ENCODE peak calls at places on chromosomes 13 and 19, in ten cellular contexts. One of them, this sample, is unnamed.

GRCh38 chr13:72637561-72637960 is 89.9 kb downstream of the MZT1 start:
- DNase-seq in T-helper 1 cell: no peak
- DNase-seq in T follicular helper cell: no peak
- DNase-seq in NCI-H1105 treated with DMSO at 0.1 percent for 48 hours: no peak
- DNase-seq in breast epithelium: no peak
- DNase-seq in stimulated activated CD8-positive, alpha-beta memory T cell treated with anti-CD3 and anti-CD28 coated beads, Interleukin-4, amount 100 ng/mL, for 1 hour: no peak
- DNase-seq in GM03348: no peak
- DNase-seq in ecto neural progenitor cell: no peak
- DNase-seq in GDM1: no peak
- DNase-seq in HT-29: no peak
- DNase-seq in this sample: no peak

GRCh38 chr13:66689628-66690027 is 540.5 kb downstream of the PCDH9 start:
- DNase-seq in T-helper 1 cell: no peak
- DNase-seq in T follicular helper cell: no peak
- DNase-seq in NCI-H1105 treated with DMSO at 0.1 percent for 48 hours: peak; percentile 25
- DNase-seq in breast epithelium: no peak
- DNase-seq in stimulated activated CD8-positive, alpha-beta memory T cell treated with anti-CD3 and anti-CD28 coated beads, Interleukin-4, amount 100 ng/mL, for 1 hour: no peak
- DNase-seq in GM03348: no peak
- DNase-seq in ecto neural progenitor cell: no peak
- DNase-seq in GDM1: no peak
- DNase-seq in HT-29: peak; percentile 9
- DNase-seq in this sample: no peak

GRCh38 chr13:27280009-27280646 is 9.5 kb downstream of the RASL11A start:
- DNase-seq in T-helper 1 cell: no peak
- DNase-seq in T follicular helper cell: no peak
- DNase-seq in NCI-H1105 treated with DMSO at 0.1 percent for 48 hours: no peak
- DNase-seq in breast epithelium: no peak
- DNase-seq in stimulated activated CD8-positive, alpha-beta memory T cell treated with anti-CD3 and anti-CD28 coated beads, Interleukin-4, amount 100 ng/mL, for 1 hour: no peak
- DNase-seq in GM03348: no peak
- DNase-seq in ecto neural progenitor cell: no peak
- DNase-seq in GDM1: no peak
- DNase-seq in HT-29: no peak
- DNase-seq in this sample: peak; percentile 34

GRCh38 chr13:79386125-79386822 is 19.8 kb downstream of the RBM26 start:
- DNase-seq in T-helper 1 cell: no peak
- DNase-seq in T follicular helper cell: no peak
- DNase-seq in NCI-H1105 treated with DMSO at 0.1 percent for 48 hours: no peak
- DNase-seq in breast epithelium: no peak
- DNase-seq in stimulated activated CD8-positive, alpha-beta memory T cell treated with anti-CD3 and anti-CD28 coated beads, Interleukin-4, amount 100 ng/mL, for 1 hour: no peak
- DNase-seq in GM03348: no peak
- DNase-seq in ecto neural progenitor cell: no peak
- DNase-seq in GDM1: no peak
- DNase-seq in HT-29: no peak
- DNase-seq in this sample: no peak

GRCh38 chr13:99028890-99029289 is 51.0 kb upstream of the DOCK9 start:
- DNase-seq in T-helper 1 cell: no peak
- DNase-seq in T follicular helper cell: no peak
- DNase-seq in NCI-H1105 treated with DMSO at 0.1 percent for 48 hours: no peak
- DNase-seq in breast epithelium: no peak
- DNase-seq in stimulated activated CD8-positive, alpha-beta memory T cell treated with anti-CD3 and anti-CD28 coated beads, Interleukin-4, amount 100 ng/mL, for 1 hour: no peak
- DNase-seq in GM03348: no peak
- DNase-seq in ecto neural progenitor cell: no peak
- DNase-seq in GDM1: no peak
- DNase-seq in HT-29: peak; percentile 50
- DNase-seq in this sample: no peak

GRCh38 chr19:10835089-10835753 is 791 bp downstream of the TMED1 start:
- DNase-seq in T-helper 1 cell: no peak
- DNase-seq in T follicular helper cell: peak; percentile 6
- DNase-seq in NCI-H1105 treated with DMSO at 0.1 percent for 48 hours: no peak
- DNase-seq in breast epithelium: peak; percentile 27
- DNase-seq in stimulated activated CD8-positive, alpha-beta memory T cell treated with anti-CD3 and anti-CD28 coated beads, Interleukin-4, amount 100 ng/mL, for 1 hour: no peak
- DNase-seq in GM03348: no peak
- DNase-seq in ecto neural progenitor cell: no peak
- DNase-seq in GDM1: no peak
- DNase-seq in HT-29: no peak
- DNase-seq in this sample: no peak

GRCh38 chr19:55209430-55210119 is at the start of gene PTPRH:
- DNase-seq in T-helper 1 cell: no peak
- DNase-seq in T follicular helper cell: no peak
- DNase-seq in NCI-H1105 treated with DMSO at 0.1 percent for 48 hours: no peak
- DNase-seq in breast epithelium: no peak
- DNase-seq in stimulated activated CD8-positive, alpha-beta memory T cell treated with anti-CD3 and anti-CD28 coated beads, Interleukin-4, amount 100 ng/mL, for 1 hour: no peak
- DNase-seq in GM03348: no peak
- DNase-seq in ecto neural progenitor cell: no peak
- DNase-seq in GDM1: no peak
- DNase-seq in HT-29: peak; percentile 95
- DNase-seq in this sample: peak; percentile 80

GRCh38 chr13:74966814-74967213 is 515.2 kb downstream of the TBC1D4 start:
- DNase-seq in T-helper 1 cell: no peak
- DNase-seq in T follicular helper cell: no peak
- DNase-seq in NCI-H1105 treated with DMSO at 0.1 percent for 48 hours: no peak
- DNase-seq in breast epithelium: no peak
- DNase-seq in stimulated activated CD8-positive, alpha-beta memory T cell treated with anti-CD3 and anti-CD28 coated beads, Interleukin-4, amount 100 ng/mL, for 1 hour: no peak
- DNase-seq in GM03348: no peak
- DNase-seq in ecto neural progenitor cell: no peak
- DNase-seq in GDM1: no peak
- DNase-seq in HT-29: no peak
- DNase-seq in this sample: no peak

GRCh38 chr19:22052644-22053013 is 345 bp downstream of the ZNF257 start:
- DNase-seq in T-helper 1 cell: peak; percentile 13
- DNase-seq in T follicular helper cell: no peak
- DNase-seq in NCI-H1105 treated with DMSO at 0.1 percent for 48 hours: no peak
- DNase-seq in breast epithelium: no peak
- DNase-seq in stimulated activated CD8-positive, alpha-beta memory T cell treated with anti-CD3 and anti-CD28 coated beads, Interleukin-4, amount 100 ng/mL, for 1 hour: no peak
- DNase-seq in GM03348: peak; percentile 4
- DNase-seq in ecto neural progenitor cell: no peak
- DNase-seq in GDM1: no peak
- DNase-seq in HT-29: no peak
- DNase-seq in this sample: peak; percentile 1

GRCh38 chr19:29378543-29379105 is 147.2 kb upstream of the VSTM2B start:
- DNase-seq in T-helper 1 cell: no peak
- DNase-seq in T follicular helper cell: no peak
- DNase-seq in NCI-H1105 treated with DMSO at 0.1 percent for 48 hours: no peak
- DNase-seq in breast epithelium: peak; percentile 3
- DNase-seq in stimulated activated CD8-positive, alpha-beta memory T cell treated with anti-CD3 and anti-CD28 coated beads, Interleukin-4, amount 100 ng/mL, for 1 hour: no peak
- DNase-seq in GM03348: no peak
- DNase-seq in ecto neural progenitor cell: no peak
- DNase-seq in GDM1: no peak
- DNase-seq in HT-29: no peak
- DNase-seq in this sample: no peak

GRCh38 chr19:46728693-46729339 is 11.9 kb upstream of the PRKD2 start:
- DNase-seq in T-helper 1 cell: peak; percentile 75
- DNase-seq in T follicular helper cell: peak; percentile 72
- DNase-seq in NCI-H1105 treated with DMSO at 0.1 percent for 48 hours: no peak
- DNase-seq in breast epithelium: no peak
- DNase-seq in stimulated activated CD8-positive, alpha-beta memory T cell treated with anti-CD3 and anti-CD28 coated beads, Interleukin-4, amount 100 ng/mL, for 1 hour: peak; percentile 76
- DNase-seq in GM03348: peak; percentile 89
- DNase-seq in ecto neural progenitor cell: peak; percentile 82
- DNase-seq in GDM1: peak; percentile 40
- DNase-seq in HT-29: peak; percentile 88
- DNase-seq in this sample: peak; percentile 87

GRCh38 chr13:109381546-109382180 is 404.7 kb downstream of the IRS2 start:
- DNase-seq in T-helper 1 cell: no peak
- DNase-seq in T follicular helper cell: no peak
- DNase-seq in NCI-H1105 treated with DMSO at 0.1 percent for 48 hours: no peak
- DNase-seq in breast epithelium: no peak
- DNase-seq in stimulated activated CD8-positive, alpha-beta memory T cell treated with anti-CD3 and anti-CD28 coated beads, Interleukin-4, amount 100 ng/mL, for 1 hour: no peak
- DNase-seq in GM03348: peak; percentile 73
- DNase-seq in ecto neural progenitor cell: no peak
- DNase-seq in GDM1: no peak
- DNase-seq in HT-29: no peak
- DNase-seq in this sample: no peak

GRCh38 chr13:90776349-90776748 is 571.1 kb upstream of the MIR17HG start:
- DNase-seq in T-helper 1 cell: no peak
- DNase-seq in T follicular helper cell: no peak
- DNase-seq in NCI-H1105 treated with DMSO at 0.1 percent for 48 hours: no peak
- DNase-seq in breast epithelium: no peak
- DNase-seq in stimulated activated CD8-positive, alpha-beta memory T cell treated with anti-CD3 and anti-CD28 coated beads, Interleukin-4, amount 100 ng/mL, for 1 hour: no peak
- DNase-seq in GM03348: no peak
- DNase-seq in ecto neural progenitor cell: no peak
- DNase-seq in GDM1: no peak
- DNase-seq in HT-29: no peak
- DNase-seq in this sample: no peak

GRCh38 chr13:97485328-97485727 is 51.4 kb downstream of the RAP2A start:
- DNase-seq in T-helper 1 cell: no peak
- DNase-seq in T follicular helper cell: no peak
- DNase-seq in NCI-H1105 treated with DMSO at 0.1 percent for 48 hours: no peak
- DNase-seq in breast epithelium: no peak
- DNase-seq in stimulated activated CD8-positive, alpha-beta memory T cell treated with anti-CD3 and anti-CD28 coated beads, Interleukin-4, amount 100 ng/mL, for 1 hour: no peak
- DNase-seq in GM03348: no peak
- DNase-seq in ecto neural progenitor cell: no peak
- DNase-seq in GDM1: no peak
- DNase-seq in HT-29: no peak
- DNase-seq in this sample: no peak

GRCh38 chr19:41371541-41371940 is 4.8 kb upstream of the TMEM91 start:
- DNase-seq in T-helper 1 cell: no peak
- DNase-seq in T follicular helper cell: no peak
- DNase-seq in NCI-H1105 treated with DMSO at 0.1 percent for 48 hours: no peak
- DNase-seq in breast epithelium: no peak
- DNase-seq in stimulated activated CD8-positive, alpha-beta memory T cell treated with anti-CD3 and anti-CD28 coated beads, Interleukin-4, amount 100 ng/mL, for 1 hour: no peak
- DNase-seq in GM03348: no peak
- DNase-seq in ecto neural progenitor cell: no peak
- DNase-seq in GDM1: no peak
- DNase-seq in HT-29: no peak
- DNase-seq in this sample: no peak

GRCh38 chr13:32150794-32151193 is 119.2 kb downstream of the FRY start:
- DNase-seq in T-helper 1 cell: no peak
- DNase-seq in T follicular helper cell: no peak
- DNase-seq in NCI-H1105 treated with DMSO at 0.1 percent for 48 hours: no peak
- DNase-seq in breast epithelium: peak; percentile 32
- DNase-seq in stimulated activated CD8-positive, alpha-beta memory T cell treated with anti-CD3 and anti-CD28 coated beads, Interleukin-4, amount 100 ng/mL, for 1 hour: no peak
- DNase-seq in GM03348: peak; percentile 82
- DNase-seq in ecto neural progenitor cell: no peak
- DNase-seq in GDM1: no peak
- DNase-seq in HT-29: no peak
- DNase-seq in this sample: no peak

GRCh38 chr13:90105276-90105675 is 1242.2 kb upstream of the MIR17HG start:
- DNase-seq in T-helper 1 cell: no peak
- DNase-seq in T follicular helper cell: no peak
- DNase-seq in NCI-H1105 treated with DMSO at 0.1 percent for 48 hours: no peak
- DNase-seq in breast epithelium: no peak
- DNase-seq in stimulated activated CD8-positive, alpha-beta memory T cell treated with anti-CD3 and anti-CD28 coated beads, Interleukin-4, amount 100 ng/mL, for 1 hour: no peak
- DNase-seq in GM03348: peak; percentile 63
- DNase-seq in ecto neural progenitor cell: no peak
- DNase-seq in GDM1: no peak
- DNase-seq in HT-29: no peak
- DNase-seq in this sample: no peak

GRCh38 chr13:27159806-27160563 is 11.6 kb downstream of the USP12 start:
- DNase-seq in T-helper 1 cell: no peak
- DNase-seq in T follicular helper cell: no peak
- DNase-seq in NCI-H1105 treated with DMSO at 0.1 percent for 48 hours: no peak
- DNase-seq in breast epithelium: no peak
- DNase-seq in stimulated activated CD8-positive, alpha-beta memory T cell treated with anti-CD3 and anti-CD28 coated beads, Interleukin-4, amount 100 ng/mL, for 1 hour: no peak
- DNase-seq in GM03348: no peak
- DNase-seq in ecto neural progenitor cell: no peak
- DNase-seq in GDM1: no peak
- DNase-seq in HT-29: no peak
- DNase-seq in this sample: no peak

GRCh38 chr19:17752865-17753639 is 1.8 kb downstream of the FCHO1 start:
- DNase-seq in T-helper 1 cell: no peak
- DNase-seq in T follicular helper cell: no peak
- DNase-seq in NCI-H1105 treated with DMSO at 0.1 percent for 48 hours: no peak
- DNase-seq in breast epithelium: no peak
- DNase-seq in stimulated activated CD8-positive, alpha-beta memory T cell treated with anti-CD3 and anti-CD28 coated beads, Interleukin-4, amount 100 ng/mL, for 1 hour: no peak
- DNase-seq in GM03348: no peak
- DNase-seq in ecto neural progenitor cell: peak; percentile 26
- DNase-seq in GDM1: no peak
- DNase-seq in HT-29: no peak
- DNase-seq in this sample: no peak

GRCh38 chr19:48033604-48034003 is 10.3 kb downstream of the CABP5 start:
- DNase-seq in T-helper 1 cell: no peak
- DNase-seq in T follicular helper cell: no peak
- DNase-seq in NCI-H1105 treated with DMSO at 0.1 percent for 48 hours: no peak
- DNase-seq in breast epithelium: no peak
- DNase-seq in stimulated activated CD8-positive, alpha-beta memory T cell treated with anti-CD3 and anti-CD28 coated beads, Interleukin-4, amount 100 ng/mL, for 1 hour: no peak
- DNase-seq in GM03348: no peak
- DNase-seq in ecto neural progenitor cell: no peak
- DNase-seq in GDM1: no peak
- DNase-seq in HT-29: no peak
- DNase-seq in this sample: no peak

GRCh38 chr13:112069063-112069726 is 2.2 kb downstream of the SOX1 start:
- DNase-seq in T-helper 1 cell: no peak
- DNase-seq in T follicular helper cell: no peak
- DNase-seq in NCI-H1105 treated with DMSO at 0.1 percent for 48 hours: peak; percentile 59
- DNase-seq in breast epithelium: no peak
- DNase-seq in stimulated activated CD8-positive, alpha-beta memory T cell treated with anti-CD3 and anti-CD28 coated beads, Interleukin-4, amount 100 ng/mL, for 1 hour: no peak
- DNase-seq in GM03348: no peak
- DNase-seq in ecto neural progenitor cell: peak; percentile 49
- DNase-seq in GDM1: no peak
- DNase-seq in HT-29: no peak
- DNase-seq in this sample: no peak

GRCh38 chr13:77896536-77896935 is 22.1 kb downstream of the EDNRB start:
- DNase-seq in T-helper 1 cell: no peak
- DNase-seq in T follicular helper cell: no peak
- DNase-seq in NCI-H1105 treated with DMSO at 0.1 percent for 48 hours: no peak
- DNase-seq in breast epithelium: no peak
- DNase-seq in stimulated activated CD8-positive, alpha-beta memory T cell treated with anti-CD3 and anti-CD28 coated beads, Interleukin-4, amount 100 ng/mL, for 1 hour: no peak
- DNase-seq in GM03348: peak; percentile 10
- DNase-seq in ecto neural progenitor cell: no peak
- DNase-seq in GDM1: no peak
- DNase-seq in HT-29: no peak
- DNase-seq in this sample: no peak

GRCh38 chr19:10037809-10038208 is 24.5 kb downstream of the RDH8 start:
- DNase-seq in T-helper 1 cell: no peak
- DNase-seq in T follicular helper cell: no peak
- DNase-seq in NCI-H1105 treated with DMSO at 0.1 percent for 48 hours: no peak
- DNase-seq in breast epithelium: no peak
- DNase-seq in stimulated activated CD8-positive, alpha-beta memory T cell treated with anti-CD3 and anti-CD28 coated beads, Interleukin-4, amount 100 ng/mL, for 1 hour: no peak
- DNase-seq in GM03348: no peak
- DNase-seq in ecto neural progenitor cell: no peak
- DNase-seq in GDM1: no peak
- DNase-seq in HT-29: peak; percentile 67
- DNase-seq in this sample: peak; percentile 43

This sample was measured in Calu3.